ENCODE peak calls at places on chromosomes 13 and 19, in four cellular contexts. E is stimulated activated CD8-positive, alpha-beta memory T cell treated with anti-CD3 and anti-CD28 coated beads, Interleukin-2, amount 100 ng/mL, for 48 hours; Z is activated T-helper 2 cell treated with anti-CD3 and anti-CD28 coated beads, Interferon-gamma antibody, Interleukin-2, Interleukin-4, amounts not matched to agents 10 μg/mL and 5 μg/mL and 100 μg/mL, durations not matched to agents 14 hours and 24 hours and 36 hours; R is RPMI7951. L is an unnamed sample.

GRCh38 chr13:90238433-90238832 is 1109.1 kb upstream of the MIR17HG start:
- DNase-seq in E (no peak), Z (no peak), R (peak; percentile 79), L (peak; percentile 23)

GRCh38 chr19:49340069-49340864 is 5.1 kb downstream of the CD37 start:
- DNase-seq in E (no peak), Z (no peak), R (no peak), L (no peak)

GRCh38 chr19:14977128-14977527 is 2.5 kb downstream of the SLC1A6 start:
- DNase-seq in E (no peak), Z (no peak), R (peak; percentile 6), L (peak; percentile 20)

GRCh38 chr13:20704459-20705069 is 1.1 kb downstream of the IL17D start:
- DNase-seq in E (no peak), Z (no peak), R (no peak), L (no peak)

GRCh38 chr13:111007209-111007608 is 92.3 kb upstream of the ANKRD10 start:
- DNase-seq in E (no peak), Z (no peak), R (no peak), L (no peak)

GRCh38 chr13:40187324-40187795 is 479.1 kb downstream of the FOXO1 start:
- DNase-seq in E (no peak), Z (peak; percentile 62), R (no peak), L (no peak)

GRCh38 chr13:48843630-48844380 is 131.9 kb upstream of the FNDC3A start:
- DNase-seq in E (no peak), Z (no peak), R (no peak), L (no peak)

GRCh38 chr13:29583073-29583785 is 12.3 kb downstream of the SLC7A1 start:
- DNase-seq in E (no peak), Z (no peak), R (peak; percentile 89), L (no peak)

GRCh38 chr19:35718345-35719041 is 690 bp downstream of the KMT2B start:
- DNase-seq in E (peak; percentile 55), Z (peak; percentile 48), R (no peak), L (no peak)

GRCh38 chr13:100388923-100389322 is 199.7 kb downstream of the GGACT start:
- DNase-seq in E (no peak), Z (no peak), R (no peak), L (no peak)

GRCh38 chr19:44776402-44777096 is 1.1 kb upstream of the CBLC start:
- DNase-seq in E (no peak), Z (no peak), R (no peak), L (no peak)

GRCh38 chr13:84191199-84191598 is 308.9 kb upstream of the SLITRK1 start:
- DNase-seq in E (no peak), Z (no peak), R (no peak), L (no peak)

GRCh38 chr13:52447354-52447753 is 3.1 kb downstream of the VPS36 start:
- DNase-seq in E (no peak), Z (no peak), R (no peak), L (no peak)

GRCh38 chr13:111034811-111035210 is 80.3 kb upstream of the ARHGEF7 start:
- DNase-seq in E (no peak), Z (no peak), R (no peak), L (peak; percentile 33)

GRCh38 chr13:43905435-43906031 is 25.8 kb downstream of the LACC1 start:
- DNase-seq in E (no peak), Z (no peak), R (peak; percentile 61), L (peak; percentile 83)

GRCh38 chr19:54339646-54340358 is 840 bp upstream of the LILRA4 start:
- DNase-seq in E (no peak), Z (no peak), R (no peak), L (no peak)

GRCh38 chr19:58328999-58329398 is 2.2 kb downstream of the ZSCAN22 start:
- DNase-seq in E (peak; percentile 14), Z (no peak), R (peak; percentile 16), L (peak; percentile 55)

GRCh38 chr19:14733574-14733973 is 43.7 kb downstream of the ZNF333 start:
- DNase-seq in E (no peak), Z (no peak), R (no peak), L (no peak)

GRCh38 chr13:113122571-113123225 is at the start of gene F10:
- DNase-seq in E (no peak), Z (no peak), R (no peak), L (no peak)

GRCh38 chr19:38139122-38139521 is 84.9 kb downstream of the DPF1 start:
- DNase-seq in E (no peak), Z (no peak), R (no peak), L (no peak)

GRCh38 chr13:32751340-32751739 is 165.1 kb downstream of the PDS5B start:
- DNase-seq in E (no peak), Z (no peak), R (no peak), L (no peak)

GRCh38 chr19:42079886-42080763 is 4.2 kb downstream of the ZNF574 start:
- DNase-seq in E (no peak), Z (no peak), R (no peak), L (no peak)

GRCh38 chr13:36282818-36283432 is 14.7 kb downstream of the CCDC169 start:
- DNase-seq in E (no peak), Z (no peak), R (peak; percentile 35), L (peak; percentile 59)

GRCh38 chr19:656751-657559 is 6.1 kb downstream of the RNF126 start:
- DNase-seq in E (no peak), Z (no peak), R (no peak), L (no peak)